ENCODE peak calls at places on chromosomes 12 and 14, in six cellular contexts. B is ovary, S is right lobe of liver, D is osteoblast, H is fibroblast of the aortic adventitia, Y is stomach. L is an unnamed sample.

GRCh38 chr12:49649892-49650291 is 26.5 kb downstream of the PRPF40B start:
- DNase-seq in D (no peak), S (no peak), B (no peak), Y (no peak), H (no peak), L (no peak)

GRCh38 chr12:91685917-91686316 is 459.7 kb downstream of the BTG1 start:
- DNase-seq in D (peak; percentile 72), H (peak; percentile 6), S (no peak), B (no peak), Y (no peak), L (peak; percentile 41)

GRCh38 chr14:101112351-101113107 is 209.0 kb upstream of the RTL1 start:
- DNase-seq in S (peak; percentile 37), Y (peak; percentile 18), H (no peak), D (no peak), B (no peak), L (no peak)

GRCh38 chr12:91986084-91986483 is 159.6 kb downstream of the BTG1 start:
- DNase-seq in H (no peak), S (no peak), Y (no peak), B (no peak), D (no peak), L (no peak)

GRCh38 chr14:78530078-78530477 is 359.9 kb downstream of the NRXN3 start:
- DNase-seq in Y (no peak), B (no peak), S (no peak), H (peak; percentile 19), D (peak; percentile 34), L (peak; percentile 3)

GRCh38 chr12:102879-103168 is 36.3 kb downstream of the IQSEC3 start:
- DNase-seq in Y (no peak), B (no peak), D (no peak), S (no peak), H (no peak), L (no peak)

GRCh38 chr14:94888108-94888507 is 118.2 kb upstream of the GSC start:
- DNase-seq in S (no peak), B (no peak), H (no peak), D (no peak), Y (peak; percentile 60), L (no peak)

GRCh38 chr14:55354500-55354899 is 57.1 kb downstream of the ATG14 start:
- DNase-seq in H (peak; percentile 61), B (peak; percentile 45), S (no peak), D (peak; percentile 80), Y (peak; percentile 53), L (peak; percentile 50)

GRCh38 chr14:52873694-52874093 is 77.2 kb downstream of the FERMT2 start:
- DNase-seq in D (peak; percentile 15), H (peak; percentile 90), Y (no peak), S (peak; percentile 59), B (no peak), L (peak; percentile 30)

GRCh38 chr12:45425426-45425825 is 209.5 kb downstream of the ANO6 start:
- DNase-seq in B (no peak), D (peak; percentile 23), Y (no peak), H (peak; percentile 54), S (no peak), L (peak; percentile 80)

GRCh38 chr14:100652739-100653138 is 65.5 kb upstream of the BEGAIN start:
- DNase-seq in Y (no peak), B (no peak), H (no peak), S (no peak), D (no peak), L (no peak)

GRCh38 chr12:67426067-67426466 is 156.9 kb downstream of the CAND1 start:
- DNase-seq in B (no peak), D (no peak), S (no peak), H (peak; percentile 92), Y (no peak), L (peak; percentile 93)

GRCh38 chr12:26319511-26319910 is 124.1 kb downstream of the SSPN start:
- DNase-seq in Y (no peak), D (peak; percentile 3), H (peak; percentile 95), B (peak; percentile 74), S (no peak), L (peak; percentile 93)

GRCh38 chr12:132955094-132955932 is 793 bp downstream of the ZNF605 start:
- DNase-seq in B (peak; percentile 59), D (peak; percentile 94), S (peak; percentile 60), H (peak; percentile 74), Y (peak; percentile 28), L (peak; percentile 63)

GRCh38 chr14:99028521-99028920 is 243.5 kb downstream of the BCL11B start:
- DNase-seq in D (no peak), B (no peak), H (no peak), Y (no peak), S (no peak), L (no peak)

GRCh38 chr12:122862872-122863701 is 27.8 kb downstream of the HIP1R start:
- DNase-seq in H (no peak), S (peak; percentile 92), D (peak; percentile 89), Y (peak; percentile 77), B (peak; percentile 36), L (no peak)

GRCh38 chr14:104011824-104012517 is 69.6 kb upstream of the RD3L start:
- DNase-seq in B (no peak), S (no peak), H (no peak), D (no peak), Y (peak; percentile 81), L (no peak)

GRCh38 chr12:46983959-46984833 is 95.2 kb upstream of the PCED1B start:
- DNase-seq in B (no peak), Y (no peak), H (peak; percentile 81), S (peak; percentile 60), D (no peak), L (peak; percentile 71)

GRCh38 chr12:75135021-75135420 is 74.6 kb downstream of the KCNC2 start:
- DNase-seq in Y (no peak), S (no peak), B (no peak), D (no peak), H (no peak), L (no peak)

GRCh38 chr12:53984901-53985357 is at the start of gene HOXC10:
- DNase-seq in B (peak; percentile 95), H (peak; percentile 84), D (peak; percentile 99), Y (peak; percentile 73), S (no peak), L (peak; percentile 83)
- TF ChIP-seq CTCF in B (peak; percentile 21), H (peak; percentile 73), D (peak; percentile 64), Y (no peak), S (peak; percentile 25), L (peak; percentile 75)

DNA sequence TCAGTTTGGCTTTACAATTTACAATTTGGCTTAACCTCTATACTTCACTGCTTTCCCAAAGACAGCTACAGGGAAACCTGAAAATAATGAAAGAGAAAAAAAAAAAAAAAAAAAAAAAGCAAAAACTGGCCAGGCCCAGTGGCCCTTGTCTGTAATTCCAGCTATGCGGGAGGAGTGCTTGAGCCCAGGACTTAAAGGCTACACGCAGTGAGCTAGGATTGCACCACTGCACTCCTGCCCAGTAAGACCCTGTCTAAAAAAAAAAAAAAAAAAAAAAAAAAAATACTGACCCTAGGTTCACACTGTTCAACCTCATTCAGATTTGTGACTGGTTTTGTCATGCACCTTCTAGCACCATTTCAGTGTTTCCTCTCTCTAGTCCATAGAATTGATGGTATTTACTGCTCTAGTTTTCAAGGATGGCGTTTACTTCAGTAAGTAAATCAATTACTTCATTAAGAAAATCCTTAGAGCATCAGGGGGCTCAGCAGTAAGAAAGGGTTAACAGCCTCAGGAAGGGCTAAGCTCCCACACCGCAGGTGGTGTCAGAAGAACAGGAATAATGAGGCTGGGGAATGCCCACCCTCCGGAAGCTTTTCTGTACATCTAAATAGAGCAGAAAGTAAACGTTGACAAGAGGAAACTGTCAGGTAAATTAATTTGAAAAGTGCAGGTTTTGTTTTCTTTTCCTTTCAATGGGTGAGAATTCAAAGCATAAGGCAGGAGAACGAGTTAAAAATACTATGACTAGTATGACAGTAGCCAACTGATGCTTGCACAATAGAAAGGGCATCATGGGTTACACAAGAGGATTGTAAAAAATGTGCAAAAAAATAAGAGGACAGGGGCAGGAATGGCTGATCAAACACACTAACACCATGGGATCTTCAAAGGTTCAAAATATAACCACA is 115.0 kb upstream of the MDM1 start:
- DNase-seq in B (no peak), Y (no peak), H (peak; percentile 55), S (no peak), D (no peak), L (no peak)
- H3K4me3 ChIP-seq in B (no peak overlapping the region), Y (no peak overlapping the region), H (no peak overlapping the region), S (no peak overlapping the region), D (no peak overlapping the region), L (no peak overlapping the region)

GRCh38 chr12:103498990-103499389 is 3.2 kb upstream of the C12orf42 start:
- DNase-seq in D (no peak), B (no peak), H (no peak), Y (no peak), S (no peak), L (no peak)

GRCh38 chr12:103494388-103494787 is 1.4 kb downstream of the C12orf42 start:
- DNase-seq in Y (no peak), H (no peak), B (no peak), S (no peak), D (no peak), L (no peak)

GRCh38 chr12:103495158-103495782 is 498 bp downstream of the C12orf42 start:
- DNase-seq in H (no peak), B (no peak), S (no peak), D (peak; percentile 45), Y (peak; percentile 31), L (no peak)

GRCh38 chr12:103493199-103493598 is 2.6 kb downstream of the C12orf42 start:
- DNase-seq in H (no peak), B (no peak), S (no peak), D (no peak), Y (no peak), L (no peak)

DNA sequence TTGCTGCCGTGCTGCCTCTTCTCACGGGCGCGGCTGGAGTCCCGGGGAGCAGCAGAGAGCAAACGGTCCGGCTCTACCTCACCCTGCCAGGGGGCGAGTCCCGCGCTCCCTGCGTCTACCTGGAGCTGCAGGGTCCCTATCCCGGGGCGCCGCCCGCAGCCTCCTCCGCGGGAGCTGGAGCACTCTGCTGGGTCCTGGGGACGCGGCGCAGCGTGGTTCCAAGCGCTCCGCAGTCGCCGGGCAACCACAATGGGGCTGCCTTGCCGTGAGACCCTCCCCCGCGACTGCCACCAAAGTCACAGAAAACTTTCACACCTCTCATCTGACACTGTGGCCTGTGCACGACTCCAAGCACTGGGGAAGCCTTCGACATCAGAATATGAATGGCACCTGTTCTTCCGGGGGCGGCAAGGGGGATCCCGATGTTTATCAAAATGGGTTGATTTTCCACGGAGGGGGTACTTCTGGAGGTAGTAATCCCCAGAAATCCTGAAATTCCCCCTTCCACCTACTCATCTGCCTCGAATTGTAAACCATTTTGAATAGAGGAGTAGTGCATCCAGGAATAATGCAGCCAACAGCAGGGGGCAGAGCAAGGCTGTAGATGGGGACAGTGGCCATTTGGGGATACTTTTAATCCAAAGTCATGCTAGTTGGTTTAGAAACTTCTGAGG is at the start of gene C12orf42:
- DNase-seq in Y (no peak), D (peak; percentile 61), H (peak; percentile 15), S (no peak), B (no peak), L (no peak)
- TF ChIP-seq CTCF in Y (no peak), D (peak; percentile 67), H (peak; percentile 46), S (peak; percentile 50), B (no peak), L (peak; percentile 53)

DNA sequence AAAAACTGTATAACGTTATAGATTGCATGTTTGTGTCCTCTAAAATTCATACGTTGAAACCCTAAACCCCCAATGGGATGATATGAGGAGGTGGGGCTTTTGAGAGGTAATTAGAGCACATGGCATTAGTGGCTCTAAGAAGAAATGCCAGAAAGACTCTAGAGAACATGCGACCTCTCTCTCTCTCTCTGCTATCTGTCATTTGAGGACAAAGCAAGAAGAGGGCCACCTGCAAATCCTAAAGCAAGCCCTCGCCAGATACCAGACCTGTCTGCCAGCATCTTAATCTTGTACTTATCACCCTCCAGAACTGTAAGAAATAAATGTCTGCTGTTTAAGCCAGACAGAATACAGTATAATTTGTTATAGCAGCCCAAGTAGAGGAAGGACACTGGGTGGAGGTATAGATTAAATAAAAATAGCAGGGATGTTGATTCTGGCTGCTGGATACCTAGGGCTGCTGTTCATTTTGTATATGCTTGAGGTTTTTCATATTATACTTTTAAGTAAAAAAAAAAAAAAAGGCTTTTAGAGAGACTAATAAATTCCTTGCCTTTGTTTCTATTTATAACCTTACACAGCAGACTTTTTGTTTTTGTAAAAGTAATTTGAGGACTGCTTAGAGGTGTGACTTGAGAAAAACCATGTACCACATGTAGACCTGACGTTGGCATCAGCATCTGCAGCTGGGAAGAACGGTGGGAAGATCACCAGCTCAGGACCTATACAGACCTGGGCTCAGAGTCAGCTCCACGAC is 26.9 kb downstream of the MOK start:
- DNase-seq in H (peak; percentile 48), B (no peak), D (no peak), S (no peak), Y (no peak), L (no peak)
- H3K4me3 ChIP-seq in H (no peak overlapping the region), B (no peak overlapping the region), D (no peak overlapping the region), S (no peak overlapping the region), Y (no peak overlapping the region), L (no peak overlapping the region)